ENCODE peak calls at places on chromosome 4, in seven cellular contexts. S is anterior cingulate cortex, F is NCI-H510A, B is Right ventricle myocardium superior, W is GM20000, O is stomach, A is AG20443. X is an unnamed sample.

GRCh38 chr4:86653237-86653865 is 59.2 kb downstream of the PTPN13 start:
- DNase-seq in W (no peak), S (no peak), O (no peak), A (no peak), F (no peak), B (no peak), X (no peak)

GRCh38 chr4:140330311-140330900 is 43.0 kb upstream of the SCOC start:
- DNase-seq in F (no peak), S (no peak), O (no peak), B (no peak), A (peak), W (no peak), X (no peak)

GRCh38 chr4:84578540-84579409 is 4.2 kb upstream of the CDS1 start:
- DNase-seq in O (no peak), S (no peak), W (no peak), B (no peak), A (peak), F (no peak), X (no peak)

GRCh38 chr4:82457266-82457665 is 26.9 kb downstream of the ENOPH1 start:
- DNase-seq in S (no peak), B (no peak), W (no peak), A (no peak), F (no peak), O (no peak), X (no peak)

GRCh38 chr4:76457885-76458284 is 22.9 kb downstream of the SHROOM3 start:
- DNase-seq in S (no peak), F (no peak), B (no peak), W (no peak), A (no peak), O (no peak), X (no peak)

GRCh38 chr4:188872809-188873208 is 733.6 kb downstream of the TRIML1 start:
- DNase-seq in S (no peak), A (no peak), W (no peak), F (no peak), B (no peak), O (no peak), X (no peak)

GRCh38 chr4:100848865-100849264 is 331.0 kb upstream of the EMCN start:
- DNase-seq in A (no peak), B (no peak), W (peak), S (no peak), F (no peak), O (no peak), X (peak)

GRCh38 chr4:23163649-23164436 is 471.1 kb downstream of the GBA3 start:
- DNase-seq in F (no peak), O (no peak), A (no peak), B (no peak), W (no peak), S (no peak), X (no peak)

GRCh38 chr4:6663596-6664393 is 23.3 kb downstream of the MRFAP1 start:
- DNase-seq in O (no peak), F (no peak), W (no peak), B (no peak), S (no peak), A (peak), X (no peak)

GRCh38 chr4:10094841-10095240 is 21.8 kb downstream of the WDR1 start:
- DNase-seq in B (peak), F (no peak), S (no peak), A (no peak), W (no peak), O (no peak), X (no peak)

GRCh38 chr4:155799106-155799793 is 40.4 kb downstream of the GUCY1B1 start:
- DNase-seq in B (no peak), F (no peak), S (no peak), A (peak), W (no peak), O (no peak), X (no peak)

GRCh38 chr4:68271851-68272756 is 26.6 kb upstream of the TMPRSS11B start:
- DNase-seq in A (peak), F (no peak), W (peak), O (no peak), S (no peak), B (no peak), X (peak)

GRCh38 chr4:15894923-15895411 is 43.6 kb downstream of the FGFBP1 start:
- DNase-seq in O (no peak), B (no peak), A (no peak), S (no peak), W (no peak), F (no peak), X (no peak)

GRCh38 chr4:186596850-186597390 is 41.6 kb upstream of the MTNR1A start:
- DNase-seq in B (no peak), A (no peak), S (no peak), F (no peak), O (no peak), W (no peak), X (no peak)

GRCh38 chr4:76458829-76459228 is 23.8 kb downstream of the SHROOM3 start:
- DNase-seq in W (no peak), A (peak), F (no peak), B (no peak), S (no peak), O (no peak), X (no peak)

GRCh38 chr4:125315571-125316390 is 1.0 kb downstream of the FAT4 start:
- DNase-seq in S (peak), O (peak), F (no peak), A (peak), B (peak), W (peak), X (no peak)

GRCh38 chr4:150235795-150236385 is 157.6 kb downstream of the DCLK2 start:
- DNase-seq in S (no peak), B (no peak), O (no peak), A (no peak), W (no peak), F (no peak), X (no peak)

GRCh38 chr4:20839957-20840356 is 139.7 kb downstream of the PACRGL start:
- DNase-seq in O (no peak), F (no peak), S (no peak), B (no peak), A (no peak), W (no peak), X (no peak)

GRCh38 chr4:13733817-13734216 is 106.3 kb upstream of the BOD1L1 start:
- DNase-seq in B (no peak), A (no peak), O (no peak), S (no peak), W (no peak), F (no peak), X (no peak)

GRCh38 chr4:71202703-71203102 is 136.1 kb upstream of the SLC4A4 start:
- DNase-seq in B (no peak), F (no peak), O (no peak), S (no peak), A (peak), W (no peak), X (no peak)

GRCh38 chr4:77045490-77045889 is 30.3 kb downstream of the CCNI start:
- DNase-seq in F (no peak), W (no peak), S (no peak), B (no peak), O (no peak), A (no peak), X (no peak)

GRCh38 chr4:54539500-54540029 is 118.2 kb upstream of the KIT start:
- DNase-seq in W (no peak), F (peak), B (peak), O (peak), S (peak), A (peak), X (no peak)

GRCh38 chr4:65635051-65635821 is 35.1 kb downstream of the EPHA5 start:
- DNase-seq in F (no peak), W (no peak), S (no peak), B (no peak), O (no peak), A (no peak), X (no peak)

GRCh38 chr4:119099227-119099910 is 36.3 kb upstream of the MYOZ2 start:
- DNase-seq in B (no peak), W (no peak), S (no peak), F (no peak), A (peak), O (no peak), X (no peak)

GRCh38 chr4:174334628-174335027 is 50.9 kb downstream of the CEP44 start:
- DNase-seq in F (no peak), B (no peak), W (peak), S (no peak), O (no peak), A (no peak), X (peak)

GRCh38 chr4:87067120-87067885 is 132.5 kb downstream of the AFF1 start:
- DNase-seq in O (no peak), F (no peak), W (no peak), S (no peak), B (no peak), A (no peak), X (no peak)

GRCh38 chr4:10578027-10578426 is 106.5 kb downstream of the CLNK start:
- DNase-seq in B (no peak), O (no peak), F (no peak), A (no peak), S (no peak), W (peak), X (peak)

GRCh38 chr4:118270492-118270891 is 82.3 kb downstream of the PRSS12 start:
- DNase-seq in A (peak), F (no peak), W (peak), B (no peak), S (no peak), O (no peak), X (no peak)

GRCh38 chr4:2284934-2285664 is 23.2 kb upstream of the MXD4 start:
- DNase-seq in F (no peak), O (no peak), S (no peak), B (peak), W (no peak), A (peak), X (no peak)

GRCh38 chr4:770022-770421 is 55.9 kb downstream of the CPLX1 start:
- DNase-seq in S (no peak), A (no peak), F (no peak), B (no peak), W (no peak), O (no peak), X (no peak)

GRCh38 chr4:1721003-1721665 is at the start of the genes TACC3 and TMEM129:
- DNase-seq in S (peak), A (peak), F (peak), W (peak), O (peak), B (peak), X (peak)